ENCODE peak calls at places on chromosomes 2 and 18, in eight cellular contexts. F, J, C, A, I, X, P and U are unnamed samples.
A peak's percentile ranks its signal among the peaks of the same experiment; 100 is the strongest.

GRCh38 chr18:21085579-21086161 is 25.9 kb downstream of the ROCK1 start:
- DNase-seq in P (no peak), X (no peak), A (no peak), I (no peak), F (no peak), J (no peak), C (no peak), U (no peak)

GRCh38 chr18:31302991-31303390 is 15.0 kb upstream of the DSG1 start:
- DNase-seq in A (no peak), P (no peak), F (no peak), I (no peak), X (no peak), C (no peak), J (no peak), U (no peak)

GRCh38 chr2:214995926-214996670 is 142.3 kb downstream of the ABCA12 start:
- DNase-seq in X (no peak), J (no peak), C (no peak), P (no peak), A (no peak), F (no peak), I (peak; percentile 17), U (no peak)

GRCh38 chr18:76256897-76257500 is 238.0 kb downstream of the ZNF516 start:
- DNase-seq in F (no peak), I (no peak), A (no peak), X (no peak), C (no peak), J (no peak), P (no peak), U (peak; percentile 71)

GRCh38 chr2:187483537-187483936 is 35.5 kb upstream of the CALCRL start:
- DNase-seq in A (no peak), I (no peak), X (no peak), J (no peak), C (no peak), P (no peak), F (no peak), U (no peak)

GRCh38 chr18:68428026-68428425 is 286.9 kb downstream of the TMX3 start:
- DNase-seq in I (no peak), J (no peak), F (no peak), A (no peak), P (no peak), X (no peak), C (no peak), U (no peak)

GRCh38 chr18:23069481-23069880 is 65.8 kb upstream of the CABLES1 start:
- DNase-seq in P (no peak), I (no peak), C (no peak), A (no peak), J (no peak), F (no peak), X (no peak), U (no peak)

GRCh38 chr2:96164459-96165184 is 19.4 kb upstream of the DUSP2 start:
- DNase-seq in A (no peak), F (peak; percentile 46), J (no peak), P (peak; percentile 75), I (no peak), X (peak; percentile 48), C (peak; percentile 51), U (peak; percentile 61)

GRCh38 chr2:53028259-53028658 is 739.3 kb upstream of the CHAC2 start:
- DNase-seq in J (no peak), F (no peak), X (no peak), A (no peak), P (no peak), I (no peak), C (no peak), U (peak; percentile 28)

GRCh38 chr18:23232331-23232730 is 97.0 kb downstream of the CABLES1 start:
- DNase-seq in I (no peak), C (no peak), F (no peak), J (no peak), X (no peak), A (no peak), P (no peak), U (no peak)

GRCh38 chr18:7259482-7259881 is 28.6 kb downstream of the LRRC30 start:
- DNase-seq in J (no peak), X (no peak), A (no peak), P (no peak), I (no peak), F (no peak), C (no peak), U (no peak)

GRCh38 chr2:238939521-238940403 is 91.9 kb downstream of the TWIST2 start:
- DNase-seq in F (no peak), I (no peak), A (no peak), X (no peak), C (no peak), J (no peak), P (no peak), U (no peak)

GRCh38 chr2:180622122-180622918 is 358.1 kb upstream of the UBE2E3 start:
- DNase-seq in J (no peak), A (no peak), P (no peak), C (no peak), I (no peak), X (no peak), F (no peak), U (no peak)

GRCh38 chr18:45957100-45957499 is 10.0 kb downstream of the EPG5 start:
- DNase-seq in P (no peak), A (no peak), F (no peak), X (no peak), J (no peak), I (no peak), C (no peak), U (no peak)

GRCh38 chr18:40565805-40566509 is 1389.1 kb upstream of the PIK3C3 start:
- DNase-seq in J (no peak), P (no peak), C (no peak), A (no peak), X (no peak), F (no peak), I (no peak), U (no peak)

GRCh38 chr2:192749606-192750200 is 555.0 kb upstream of the TMEFF2 start:
- DNase-seq in C (no peak), J (no peak), F (no peak), X (no peak), A (no peak), P (no peak), I (no peak), U (peak; percentile 56)

GRCh38 chr2:119028327-119029174 is 86.6 kb downstream of the MARCO start:
- DNase-seq in X (peak; percentile 18), I (no peak), J (peak; percentile 59), P (no peak), F (no peak), A (peak; percentile 84), C (no peak), U (peak; percentile 85)

DNA sequence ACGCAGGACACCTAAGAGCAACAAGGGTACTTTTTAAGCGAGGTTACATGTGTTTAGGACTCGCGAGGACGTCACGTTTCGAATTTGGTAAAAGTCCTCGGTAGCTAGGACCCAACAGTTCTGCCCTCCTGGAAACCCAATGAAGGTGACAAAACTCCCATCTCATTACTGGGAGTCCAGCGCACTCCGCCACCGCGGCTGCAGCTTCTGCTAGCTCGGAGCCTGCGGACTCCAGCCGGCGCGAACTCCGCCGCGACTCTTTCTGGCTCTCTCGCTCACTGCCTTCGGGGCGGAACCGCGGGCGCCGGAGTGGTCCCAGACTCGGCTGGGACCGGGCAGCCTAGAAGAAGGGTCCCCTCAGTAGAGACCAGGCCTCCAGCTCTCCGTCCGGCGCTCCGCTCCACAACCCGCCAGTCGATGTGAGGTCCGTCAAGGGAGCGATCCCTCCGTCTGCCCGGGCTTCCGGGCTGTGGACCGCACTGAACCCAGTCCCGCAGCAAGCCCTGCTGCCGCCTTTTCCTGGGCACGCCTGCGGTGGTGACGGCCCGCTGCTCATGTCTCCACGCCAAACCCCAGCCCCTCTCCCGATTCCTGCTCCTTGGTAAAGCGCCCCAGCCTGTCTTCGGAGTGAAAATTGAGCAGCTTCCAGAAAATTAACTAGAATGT is 3.0 kb upstream of the OSR1 start:
- DNase-seq in P (no peak), J (no peak), C (peak; percentile 70), I (no peak), F (peak; percentile 88), A (peak; percentile 67), X (peak; percentile 43), U (peak; percentile 63)
- TF ChIP-seq POLR2AphosphoS5 in P (no peak), J (no peak), C (no peak), I (no peak), F (no peak), A (no peak), X (no peak), U (no peak)

DNA sequence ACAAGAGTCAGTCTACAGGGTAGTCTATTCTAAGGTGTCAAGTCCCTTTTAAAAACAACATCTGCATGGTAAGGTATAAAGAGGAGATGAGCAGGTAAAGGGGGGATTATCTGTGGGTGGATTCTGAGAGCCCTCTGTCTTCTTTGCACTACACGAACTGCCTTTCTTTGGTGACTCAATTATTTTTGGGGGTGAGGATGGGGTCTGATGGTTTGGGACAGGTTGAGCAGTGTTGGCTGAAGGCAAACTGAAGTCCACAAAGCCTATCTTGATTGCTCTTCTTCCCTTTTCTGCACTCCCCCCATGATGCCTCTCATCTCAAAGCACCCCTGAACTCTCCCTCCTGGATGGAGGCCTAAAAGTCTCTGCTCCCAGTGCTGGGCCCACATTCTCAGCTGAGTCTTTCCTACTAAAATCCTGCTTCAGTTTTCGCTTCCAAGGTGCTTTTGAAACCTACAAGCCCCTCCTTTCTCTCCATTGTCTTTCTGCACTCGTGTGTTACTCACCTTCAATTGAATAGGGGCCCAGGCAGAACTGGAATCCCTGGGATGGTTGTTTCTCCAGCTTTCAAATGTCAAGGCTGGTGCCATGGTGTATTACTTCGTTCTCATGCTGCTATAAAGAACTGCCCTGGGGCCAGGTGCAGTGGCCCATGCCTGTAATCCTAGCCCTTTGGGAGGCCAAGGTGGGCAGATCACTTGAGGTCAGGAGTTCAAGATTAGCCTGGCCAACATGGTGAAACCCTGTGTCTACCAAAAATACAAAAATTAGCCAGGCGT is 64.3 kb downstream of the PRKCE start:
- DNase-seq in F (no peak), I (no peak), C (no peak), J (no peak), X (no peak), P (no peak), A (no peak), U (no peak)
- TF ChIP-seq POLR2AphosphoS5 in F (no peak), I (no peak), C (no peak), J (no peak), X (no peak), P (no peak), A (no peak), U (no peak)

DNA sequence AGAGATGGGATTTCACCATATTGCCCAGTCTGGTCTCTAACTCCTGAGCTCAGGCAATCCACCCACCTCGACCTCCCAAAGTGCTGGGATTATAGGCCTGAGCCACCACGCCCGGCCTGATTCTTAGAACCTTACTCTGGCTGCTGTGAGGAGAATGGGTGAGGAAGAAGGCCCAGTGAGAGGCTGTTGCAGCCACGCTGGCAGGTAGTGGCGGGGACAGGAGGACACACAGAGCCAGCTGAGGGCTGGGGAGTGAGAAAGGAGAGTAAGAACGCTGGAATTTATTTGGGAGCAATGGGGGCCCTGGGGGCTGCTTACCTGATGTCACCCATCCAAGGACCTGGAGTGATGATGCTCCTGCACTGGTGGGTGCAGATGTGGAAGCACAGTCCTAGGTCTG is 153.8 kb upstream of the SIX3 start:
- DNase-seq in F (no peak), I (no peak), A (no peak), P (no peak), C (no peak), J (no peak), X (no peak), U (no peak)
- TF ChIP-seq POLR2AphosphoS5 in F (no peak), I (no peak), A (no peak), P (no peak), C (no peak), J (no peak), X (no peak), U (no peak)

DNA sequence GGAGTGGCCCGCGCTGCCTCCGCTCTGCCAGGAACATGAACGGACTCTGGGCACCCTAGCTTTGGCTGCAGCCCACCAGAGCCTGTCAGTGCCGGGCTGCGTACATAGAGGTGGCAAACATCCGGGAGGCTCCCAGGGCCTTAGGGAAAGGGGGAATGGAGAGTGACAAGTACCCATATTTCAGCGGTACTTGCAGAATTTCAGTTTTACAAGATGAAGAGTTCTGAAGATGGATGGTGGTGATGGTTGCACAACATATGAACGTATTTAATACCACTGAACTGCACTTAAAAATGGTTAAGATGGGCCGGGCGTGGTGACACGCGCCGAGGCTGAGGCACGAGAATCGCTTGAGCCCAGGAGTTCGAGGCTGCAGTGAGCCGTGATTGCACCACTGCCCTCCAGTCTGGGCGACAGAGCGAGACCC is 873 bp downstream of the MTHFD2 start:
- DNase-seq in I (no peak), F (peak; percentile 52), J (no peak), A (no peak), C (no peak), X (no peak), P (no peak), U (no peak)
- TF ChIP-seq POLR2AphosphoS5 in I (no peak), F (no peak), J (peak; percentile 53), A (peak; percentile 73), C (no peak), X (no peak), P (no peak), U (no peak)